ENCODE peak calls at places on chromosome 11, in four cellular contexts. I is IMR-90, C is H9, M is neuronal stem cell. B is an unnamed sample. For H3K4me1, the result is how much of the 10 kb centered on the place peaks cover.

GRCh38 chr11:124198852-124199389 is 15.8 kb downstream of the OR10D3 start:
- DNase-seq in I (no peak), C (no peak), M (no peak), B (no peak)

GRCh38 chr11:66231561-66231960 is 36.9 kb upstream of the RAB1B start:
- DNase-seq in I (no peak), C (no peak), M (no peak), B (no peak)

GRCh38 chr11:64859542-64860414 is 15.3 kb upstream of the CDC42BPG start:
- DNase-seq in I (no peak), C (no peak), M (no peak), B (no peak)

GRCh38 chr11:36753960-36754359 is 155.9 kb upstream of the RAG2 start:
- DNase-seq in I (no peak), C (no peak), M (no peak), B (no peak)

GRCh38 chr11:102446606-102447005 is 6.0 kb downstream of the TMEM123 start:
- DNase-seq in I (peak), C (no peak), M (no peak), B (peak)

GRCh38 chr11:75277991-75278790 is 37.6 kb downstream of the TPBGL start:
- DNase-seq in I (no peak), C (no peak), M (no peak), B (no peak)

GRCh38 chr11:107307991-107308390 is 149.6 kb downstream of the CWF19L2 start:
- DNase-seq in I (no peak), C (no peak), M (no peak), B (no peak)

GRCh38 chr11:72446929-72447753 is 12.8 kb upstream of the CLPB start:
- DNase-seq in I (peak), C (no peak), M (no peak), B (peak)

GRCh38 chr11:64762916-64763803 is 3.4 kb upstream of the PYGM start:
- DNase-seq in I (peak), C (peak), M (no peak), B (peak)

GRCh38 chr11:112354364-112354763 is 93.7 kb upstream of the PLET1 start:
- DNase-seq in I (no peak), C (no peak), M (no peak), B (no peak)
- H2AK5ac ChIP-seq in I (no peak), C (no peak), M (no peak), B (no peak)

DNA sequence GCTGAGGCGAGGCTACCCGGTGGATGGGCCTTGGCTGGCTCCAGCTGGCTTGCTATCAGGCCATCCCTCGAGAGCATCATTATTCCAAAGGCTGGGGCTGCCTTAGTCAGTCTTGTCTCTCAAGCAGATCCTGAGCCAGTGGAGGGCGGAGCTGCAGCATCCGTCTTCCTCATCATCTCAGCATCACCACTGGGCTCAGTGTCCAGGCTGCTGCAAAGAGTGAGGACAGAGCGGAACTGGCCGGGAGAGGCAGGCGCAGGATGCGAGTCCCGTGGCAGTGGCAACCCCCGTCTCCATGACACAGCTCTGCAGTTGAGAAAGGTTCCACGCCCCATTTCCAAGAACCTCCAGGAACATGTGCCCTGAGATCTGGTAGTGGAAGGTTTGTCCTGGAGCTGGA is 4.4 kb downstream of the TP53I11 start:
- DNase-seq in I (no peak), C (no peak), M (no peak), B (no peak)
- H3K4me1 ChIP-seq in I (under half), C (under half), M (half or more), B (under half)

GRCh38 chr11:8218840-8219239 is 44.8 kb downstream of the LMO1 start:
- DNase-seq in I (no peak), C (peak), M (no peak), B (no peak)

GRCh38 chr11:8219257-8220021 is 44.2 kb downstream of the LMO1 start:
- DNase-seq in I (peak), C (peak), M (no peak), B (peak)

GRCh38 chr11:8221025-8221723 is 42.5 kb downstream of the LMO1 start:
- DNase-seq in I (no peak), C (no peak), M (no peak), B (no peak)

GRCh38 chr11:8221917-8222316 is 41.8 kb downstream of the LMO1 start:
- DNase-seq in I (no peak), C (no peak), M (no peak), B (no peak)

GRCh38 chr11:8220261-8221024 is 43.2 kb downstream of the LMO1 start:
- DNase-seq in I (no peak), C (no peak), M (no peak), B (no peak)
- H4K91ac ChIP-seq in I (no peak), C (no peak), M (no peak), B (no peak)

GRCh38 chr11:118910309-118911112 is 15.2 kb downstream of the BCL9L start:
- DNase-seq in I (peak), C (peak), M (no peak), B (peak)
- H2AK5ac ChIP-seq in I (peak), C (no peak), M (peak), B (peak)

GRCh38 chr11:35588627-35589026 is 29.6 kb upstream of the FJX1 start:
- DNase-seq in I (peak), C (no peak), M (no peak), B (peak)
- H3K4me1 ChIP-seq in I (under half), C (under half), M (under half), B (under half)

GRCh38 chr11:76790251-76790650 is 7.1 kb downstream of the TSKU start:
- DNase-seq in I (no peak), C (no peak), M (no peak), B (no peak)
- H4K91ac ChIP-seq in I (no peak), C (no peak), M (no peak), B (no peak)

DNA sequence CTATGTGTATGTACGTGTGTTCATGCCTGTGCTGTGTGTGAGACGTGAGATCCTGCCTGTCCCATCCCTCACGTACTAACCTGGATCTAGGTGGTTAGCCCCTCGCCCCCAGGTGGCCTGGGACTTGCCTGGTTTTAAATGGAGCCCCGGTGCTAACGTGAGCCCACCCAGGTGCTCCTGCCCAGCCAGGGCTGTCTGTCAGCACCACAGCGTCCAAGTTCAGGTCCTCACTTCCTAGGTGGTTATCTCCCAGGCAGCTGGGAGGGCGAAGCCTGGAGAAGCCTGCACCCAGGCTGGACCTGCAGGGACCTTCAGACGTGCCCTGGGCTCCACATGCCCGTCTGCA is 86.0 kb downstream of the KCNQ1 start:
- DNase-seq in I (no peak), C (no peak), M (no peak), B (no peak)
- H2AK5ac ChIP-seq in I (no peak), C (no peak), M (peak), B (no peak)

GRCh38 chr11:128503231-128503991 is 83.9 kb downstream of the ETS1 start:
- DNase-seq in I (peak), C (no peak), M (no peak), B (peak)
- H3K4me1 ChIP-seq in I (half or more), C (under half), M (under half), B (under half)

GRCh38 chr11:63511349-63511748 is 5.5 kb downstream of the LGALS12 start:
- DNase-seq in I (no peak), C (no peak), M (no peak), B (no peak)
- H4K91ac ChIP-seq in I (no peak), C (no peak), M (no peak), B (no peak)

B was measured in mesenchymal stem cell.